ENCODE peak calls at places on chromosomes 6 and 20, in seven cellular contexts. J is PC-3, N is OCI-LY7, T is GM23248, L is MM.1S, R is SK-N-SH, W is neural progenitor cell. C is an unnamed sample.

GRCh38 chr6:133964702-133965101 is 11.7 kb downstream of the TBPL1 start:
- DNase-seq in W (no peak), L (no peak), R (no peak), T (no peak), J (no peak), N (no peak), C (no peak)

GRCh38 chr6:168052291-168052891 is 26.6 kb downstream of the FRMD1 start:
- DNase-seq in W (no peak), L (no peak), N (no peak), T (no peak), J (peak), R (no peak), C (no peak)

GRCh38 chr6:22251331-22251730 is 45.5 kb downstream of the PRL start:
- DNase-seq in J (peak), R (no peak), W (no peak), N (no peak), T (peak), L (no peak), C (no peak)

GRCh38 chr20:57383447-57384347 is 7.5 kb upstream of the RBM38 start:
- DNase-seq in R (no peak), J (no peak), N (peak), L (peak), W (peak), T (no peak), C (no peak)

GRCh38 chr6:167045828-167046580 is 46.8 kb downstream of the CEP43 start:
- DNase-seq in N (peak), W (no peak), J (peak), R (no peak), T (no peak), L (peak), C (no peak)

GRCh38 chr20:62975251-62975770 is 22.8 kb downstream of the SLC17A9 start:
- DNase-seq in T (no peak), N (no peak), J (no peak), R (no peak), W (no peak), L (no peak), C (no peak)

GRCh38 chr6:169971951-169972651 is 220.7 kb downstream of the ERMARD start:
- DNase-seq in L (no peak), R (peak), J (no peak), N (no peak), W (no peak), T (no peak), C (no peak)

GRCh38 chr6:22558288-22558882 is 11.0 kb upstream of the HDGFL1 start:
- DNase-seq in T (no peak), N (no peak), J (peak), L (no peak), W (no peak), R (peak), C (no peak)

GRCh38 chr6:5747379-5747778 is 259.3 kb downstream of the NRN1 start:
- DNase-seq in R (no peak), T (no peak), N (no peak), J (no peak), W (no peak), L (no peak), C (no peak)

GRCh38 chr6:15264902-15265761 is 19.3 kb downstream of the JARID2 start:
- DNase-seq in T (peak), W (peak), J (no peak), N (peak), R (no peak), L (no peak), C (no peak)

GRCh38 chr20:24742436-24742835 is 206.6 kb upstream of the CST7 start:
- DNase-seq in T (no peak), J (no peak), W (no peak), L (no peak), R (no peak), N (no peak), C (no peak)

GRCh38 chr6:135030532-135031178 is 24.0 kb downstream of the HBS1L start:
- DNase-seq in W (no peak), J (no peak), R (no peak), L (no peak), T (peak), N (no peak), C (no peak)

GRCh38 chr6:134787261-134787871 is 162.5 kb downstream of the ALDH8A1 start:
- DNase-seq in T (peak), J (peak), R (no peak), W (no peak), N (no peak), L (no peak), C (peak)

GRCh38 chr6:41789937-41790502 is 2.5 kb downstream of the TOMM6 start:
- DNase-seq in R (no peak), N (no peak), J (no peak), T (no peak), W (no peak), L (no peak), C (no peak)

GRCh38 chr6:13924146-13924948 is 405 bp upstream of the RNF182 start:
- DNase-seq in J (peak), T (peak), L (peak), W (peak), R (peak), N (no peak), C (no peak)

GRCh38 chr20:32535953-32536823 is 48.9 kb downstream of the NOL4L start:
- DNase-seq in N (peak), W (peak), L (peak), T (peak), J (peak), R (peak), C (peak)

GRCh38 chr20:7352165-7352564 is 584.7 kb downstream of the BMP2 start:
- DNase-seq in L (no peak), N (no peak), T (no peak), W (no peak), J (no peak), R (no peak), C (no peak)

GRCh38 chr6:170062904-170063220 is 228.0 kb downstream of the DLL1 start:
- DNase-seq in L (no peak), W (no peak), N (no peak), J (no peak), T (no peak), R (no peak), C (no peak)

GRCh38 chr20:46299078-46299477 is 9.2 kb downstream of the CDH22 start:
- DNase-seq in J (no peak), W (no peak), T (no peak), N (no peak), R (no peak), L (no peak), C (no peak)

GRCh38 chr6:46290916-46291633 is 120.3 kb upstream of the ENPP5 start:
- DNase-seq in T (no peak), L (no peak), J (no peak), R (no peak), N (no peak), W (no peak), C (no peak)

GRCh38 chr6:2738373-2738979 is 12.2 kb downstream of the MYLK4 start:
- DNase-seq in N (peak), J (peak), R (peak), L (peak), W (peak), T (peak), C (peak)

GRCh38 chr6:17311595-17312311 is 30.6 kb downstream of the RBM24 start:
- DNase-seq in W (peak), N (no peak), L (no peak), J (no peak), R (no peak), T (peak), C (no peak)

GRCh38 chr6:151285121-151285520 is 45.4 kb downstream of the AKAP12 start:
- DNase-seq in T (peak), J (peak), R (no peak), L (no peak), W (no peak), N (no peak), C (no peak)

GRCh38 chr6:163507965-163508364 is 93.4 kb downstream of the QKI start:
- DNase-seq in R (no peak), W (no peak), J (no peak), L (no peak), T (no peak), N (no peak), C (no peak)

GRCh38 chr6:105909084-105909483 is 177.1 kb upstream of the PRDM1 start:
- DNase-seq in R (no peak), T (no peak), L (no peak), N (no peak), W (no peak), J (no peak), C (no peak)

GRCh38 chr6:118353564-118353963 is 194.5 kb upstream of the PLN start:
- DNase-seq in L (no peak), N (no peak), J (no peak), T (no peak), R (no peak), W (no peak), C (no peak)

GRCh38 chr6:29563435-29563834 is 3.9 kb upstream of the UBD start:
- DNase-seq in N (no peak), W (no peak), J (peak), T (no peak), R (no peak), L (peak), C (no peak)

GRCh38 chr6:4010035-4010434 is 68.9 kb downstream of the FAM217A start:
- DNase-seq in N (no peak), L (no peak), R (no peak), J (no peak), T (no peak), W (no peak), C (no peak)

GRCh38 chr6:149990672-149991402 is 27.1 kb downstream of the ULBP1 start:
- DNase-seq in W (peak), N (peak), L (peak), J (no peak), T (peak), R (peak), C (no peak)

GRCh38 chr6:146948790-146949342 is 255.4 kb upstream of the STXBP5 start:
- DNase-seq in W (no peak), T (no peak), L (no peak), N (no peak), R (no peak), J (no peak), C (no peak)

GRCh38 chr6:146955570-146955969 is 248.6 kb upstream of the STXBP5 start:
- DNase-seq in J (no peak), N (no peak), T (no peak), L (no peak), W (no peak), R (no peak), C (no peak)

GRCh38 chr6:146946559-146946958 is 257.7 kb upstream of the STXBP5 start:
- DNase-seq in J (no peak), L (no peak), T (no peak), W (no peak), N (no peak), R (no peak), C (no peak)

GRCh38 chr6:146944809-146945208 is 259.4 kb upstream of the STXBP5 start:
- DNase-seq in R (no peak), W (no peak), J (no peak), L (no peak), T (no peak), N (no peak), C (no peak)

DNA sequence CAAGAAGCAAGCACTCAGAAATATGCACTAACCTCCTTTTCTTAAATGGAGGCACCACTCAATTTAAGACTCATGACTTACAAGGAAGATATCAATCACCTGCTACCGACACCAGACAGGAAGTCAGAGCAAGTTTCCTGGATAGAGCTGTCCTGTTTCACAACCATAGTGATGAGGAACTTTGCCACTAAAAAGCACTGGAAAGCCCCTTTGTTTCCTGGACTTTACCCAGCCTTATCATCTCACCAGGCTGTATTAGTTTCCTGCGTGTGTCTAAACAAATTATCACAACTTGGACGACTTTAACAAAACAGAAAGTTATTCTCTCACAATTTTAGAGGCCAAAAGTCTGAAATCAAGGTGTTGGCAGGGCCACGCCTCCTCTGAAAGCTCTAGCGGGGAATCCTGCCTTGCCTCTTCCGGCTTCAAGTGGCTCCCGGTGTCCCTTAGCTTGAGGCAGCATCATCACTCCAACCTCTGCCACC is 253.8 kb upstream of the STXBP5 start:
- DNase-seq in T (no peak), N (no peak), L (no peak), R (no peak), W (no peak), J (no peak), C (no peak)
- TF ChIP-seq EZH2phosphoT487 in T (no peak), N (no peak), L (no peak), R (no peak), W (no peak), J (no peak), C (no peak)

GRCh38 chr6:158649289-158650143 is at the start of gene SYTL3:
- DNase-seq in J (no peak), N (peak), W (no peak), L (peak), T (peak), R (no peak), C (no peak)
- TF ChIP-seq EZH2phosphoT487 in J (no peak), N (no peak), W (no peak), L (no peak), T (no peak), R (no peak), C (no peak)

GRCh38 chr6:90346729-90347128 is 50.1 kb upstream of the BACH2 start:
- DNase-seq in J (no peak), T (no peak), N (no peak), R (no peak), W (no peak), L (no peak), C (no peak)

GRCh38 chr6:90338409-90338808 is 41.8 kb upstream of the BACH2 start:
- DNase-seq in L (no peak), T (peak), J (peak), W (no peak), N (no peak), R (no peak), C (no peak)

GRCh38 chr6:90347411-90347841 is 50.8 kb upstream of the BACH2 start:
- DNase-seq in W (no peak), J (no peak), N (no peak), R (no peak), L (no peak), T (peak), C (no peak)

DNA sequence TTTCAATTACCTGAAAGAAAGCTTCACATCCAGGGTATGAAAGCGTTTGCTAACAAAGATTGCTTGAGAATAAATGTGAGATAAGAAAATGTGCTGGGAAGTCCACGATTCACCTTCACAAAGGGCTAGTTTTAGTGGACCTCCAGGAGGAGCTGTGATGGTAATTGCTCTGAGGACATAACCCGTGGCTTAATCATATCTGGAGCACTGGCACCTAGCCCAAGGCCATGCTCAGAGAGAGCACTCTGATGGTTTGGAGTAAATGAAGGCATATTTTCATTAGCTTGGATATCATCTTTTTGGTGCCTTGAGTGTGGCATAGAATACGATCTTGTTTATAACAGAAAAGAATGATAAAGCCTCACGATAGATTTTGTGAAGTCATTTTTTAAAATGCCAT is 46.9 kb upstream of the BACH2 start:
- DNase-seq in R (peak), W (no peak), T (peak), L (no peak), N (no peak), J (peak), C (peak)
- TF ChIP-seq EZH2phosphoT487 in R (no peak), W (no peak), T (no peak), L (no peak), N (no peak), J (no peak), C (no peak)

DNA sequence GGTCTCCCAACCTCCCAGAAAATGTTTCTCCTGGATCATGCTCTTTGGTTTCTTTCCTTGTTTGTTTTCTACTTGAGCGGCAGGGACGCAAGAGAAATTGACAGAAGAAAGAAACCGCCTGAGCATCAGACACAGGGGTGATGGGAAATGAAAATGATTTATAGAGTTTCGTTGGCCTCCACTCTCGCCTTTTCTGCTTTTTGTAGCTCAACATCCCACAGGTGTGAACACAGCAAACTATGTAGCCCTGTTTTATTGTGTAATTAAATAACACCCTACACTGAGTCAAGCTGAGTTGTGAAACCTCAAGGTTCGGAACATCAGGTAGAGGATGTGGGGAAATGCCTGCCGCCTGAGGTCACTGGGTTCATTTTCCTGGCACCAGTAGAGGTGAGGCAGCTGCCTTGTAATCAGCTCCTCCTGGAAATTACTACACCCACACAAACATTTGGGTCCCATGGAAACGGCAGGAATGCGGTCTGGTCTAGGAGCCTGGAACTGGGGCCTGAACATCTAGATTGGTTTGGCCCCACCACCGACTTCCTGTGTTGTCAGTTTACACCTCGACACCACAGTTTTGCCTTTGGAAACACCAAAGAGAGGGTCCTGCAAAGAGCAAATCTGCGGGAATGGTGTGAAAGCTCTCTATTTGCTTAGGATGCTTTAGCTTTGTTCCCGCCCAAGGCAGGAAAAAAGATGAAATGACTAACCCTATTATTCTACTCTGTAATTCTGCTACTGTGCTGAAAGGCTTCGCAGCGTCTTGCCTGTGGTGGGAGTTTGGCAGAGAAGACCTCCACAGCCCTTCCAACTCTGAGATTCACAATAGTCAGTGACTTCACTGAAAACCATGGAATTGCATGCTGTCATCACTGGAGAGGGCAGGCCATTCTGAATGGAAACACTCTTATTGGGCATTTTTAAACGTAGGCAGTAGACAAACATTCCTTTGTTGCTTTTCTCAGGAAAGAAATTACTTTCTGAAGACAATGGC is 53.0 kb downstream of the ADAT2 start:
- DNase-seq in J (peak), W (peak), L (no peak), T (peak), R (no peak), N (no peak), C (peak)
- TF ChIP-seq EZH2phosphoT487 in J (no peak), W (no peak), L (no peak), T (no peak), R (no peak), N (no peak), C (no peak)